ENCODE peak calls at places on chromosomes 1 and 21, in seven cellular contexts. One of them, this sample, is unnamed.
A peak's percentile ranks its signal among the peaks of the same experiment; 100 is the strongest.

GRCh38 chr1:246214708-246215504 is 292.2 kb downstream of the SMYD3 start:
- DNase-seq in AG10803: peak; percentile 88
- DNase-seq in right atrium auricular region: no peak
- DNase-seq in uterus: peak; percentile 59
- DNase-seq in esophagus squamous epithelium: no peak
- DNase-seq in DND-41: no peak
- DNase-seq in upper lobe of left lung: no peak
- DNase-seq in this sample: peak; percentile 88

GRCh38 chr1:10941891-10942541 is 70.4 kb upstream of the TARDBP start:
- DNase-seq in AG10803: peak; percentile 57
- DNase-seq in right atrium auricular region: no peak
- DNase-seq in uterus: peak; percentile 64
- DNase-seq in esophagus squamous epithelium: no peak
- DNase-seq in DND-41: peak; percentile 76
- DNase-seq in upper lobe of left lung: peak; percentile 86
- DNase-seq in this sample: peak; percentile 48

GRCh38 chr1:203328714-203329122 is 22.2 kb downstream of the FMOD start:
- DNase-seq in AG10803: no peak
- DNase-seq in right atrium auricular region: no peak
- DNase-seq in uterus: no peak
- DNase-seq in esophagus squamous epithelium: no peak
- DNase-seq in DND-41: no peak
- DNase-seq in upper lobe of left lung: no peak
- DNase-seq in this sample: no peak

GRCh38 chr1:179816196-179816960 is 61.2 kb downstream of the TOR1AIP2 start:
- DNase-seq in AG10803: no peak
- DNase-seq in right atrium auricular region: peak; percentile 70
- DNase-seq in uterus: peak; percentile 27
- DNase-seq in esophagus squamous epithelium: no peak
- DNase-seq in DND-41: no peak
- DNase-seq in upper lobe of left lung: peak; percentile 57
- DNase-seq in this sample: peak; percentile 44

GRCh38 chr1:1069061-1069710 is 4.9 kb downstream of the RNF223 start:
- DNase-seq in AG10803: no peak
- DNase-seq in right atrium auricular region: no peak
- DNase-seq in uterus: peak; percentile 32
- DNase-seq in esophagus squamous epithelium: no peak
- DNase-seq in DND-41: no peak
- DNase-seq in upper lobe of left lung: peak; percentile 98
- DNase-seq in this sample: peak; percentile 25

GRCh38 chr1:233448290-233448689 is 120.8 kb downstream of the MAP3K21 start:
- DNase-seq in AG10803: no peak
- DNase-seq in right atrium auricular region: no peak
- DNase-seq in uterus: no peak
- DNase-seq in esophagus squamous epithelium: no peak
- DNase-seq in DND-41: no peak
- DNase-seq in upper lobe of left lung: no peak
- DNase-seq in this sample: no peak

GRCh38 chr1:152761609-152762213 is 3.9 kb downstream of the KPRP start:
- DNase-seq in AG10803: no peak
- DNase-seq in right atrium auricular region: no peak
- DNase-seq in uterus: no peak
- DNase-seq in esophagus squamous epithelium: no peak
- DNase-seq in DND-41: no peak
- DNase-seq in upper lobe of left lung: no peak
- DNase-seq in this sample: no peak

GRCh38 chr1:14733053-14733778 is 134.7 kb downstream of the KAZN start:
- DNase-seq in AG10803: peak; percentile 17
- DNase-seq in right atrium auricular region: no peak
- DNase-seq in uterus: no peak
- DNase-seq in esophagus squamous epithelium: no peak
- DNase-seq in DND-41: no peak
- DNase-seq in upper lobe of left lung: no peak
- DNase-seq in this sample: peak; percentile 44

GRCh38 chr1:92832537-92833160 is 809 bp downstream of the RPL5 start:
- DNase-seq in AG10803: peak; percentile 37
- DNase-seq in right atrium auricular region: no peak
- DNase-seq in uterus: no peak
- DNase-seq in esophagus squamous epithelium: no peak
- DNase-seq in DND-41: no peak
- DNase-seq in upper lobe of left lung: no peak
- DNase-seq in this sample: peak; percentile 49

GRCh38 chr1:209607102-209607794 is 23.7 kb downstream of the CAMK1G start:
- DNase-seq in AG10803: peak; percentile 24
- DNase-seq in right atrium auricular region: no peak
- DNase-seq in uterus: no peak
- DNase-seq in esophagus squamous epithelium: no peak
- DNase-seq in DND-41: no peak
- DNase-seq in upper lobe of left lung: no peak
- DNase-seq in this sample: peak; percentile 49

GRCh38 chr21:16533692-16534407 is 804.1 kb downstream of the USP25 start:
- DNase-seq in AG10803: no peak
- DNase-seq in right atrium auricular region: no peak
- DNase-seq in uterus: no peak
- DNase-seq in esophagus squamous epithelium: no peak
- DNase-seq in DND-41: no peak
- DNase-seq in upper lobe of left lung: no peak
- DNase-seq in this sample: no peak

GRCh38 chr1:62358974-62359373 is 39.7 kb upstream of the KANK4 start:
- DNase-seq in AG10803: no peak
- DNase-seq in right atrium auricular region: no peak
- DNase-seq in uterus: no peak
- DNase-seq in esophagus squamous epithelium: no peak
- DNase-seq in DND-41: no peak
- DNase-seq in upper lobe of left lung: no peak
- DNase-seq in this sample: no peak

GRCh38 chr1:182674346-182675246 is 9.8 kb downstream of the RGS8 start:
- DNase-seq in AG10803: peak; percentile 46
- DNase-seq in right atrium auricular region: peak; percentile 67
- DNase-seq in uterus: no peak
- DNase-seq in esophagus squamous epithelium: no peak
- DNase-seq in DND-41: no peak
- DNase-seq in upper lobe of left lung: no peak
- DNase-seq in this sample: peak; percentile 54

GRCh38 chr1:53543130-53543770 is 84.1 kb downstream of the DMRTB1 start:
- DNase-seq in AG10803: peak; percentile 18
- DNase-seq in right atrium auricular region: no peak
- DNase-seq in uterus: no peak
- DNase-seq in esophagus squamous epithelium: no peak
- DNase-seq in DND-41: no peak
- DNase-seq in upper lobe of left lung: no peak
- DNase-seq in this sample: no peak

GRCh38 chr1:3609016-3609768 is 2.1 kb downstream of the MEGF6 start:
- DNase-seq in AG10803: no peak
- DNase-seq in right atrium auricular region: no peak
- DNase-seq in uterus: no peak
- DNase-seq in esophagus squamous epithelium: no peak
- DNase-seq in DND-41: no peak
- DNase-seq in upper lobe of left lung: peak; percentile 78
- DNase-seq in this sample: no peak

GRCh38 chr1:3606779-3607702 is 4.3 kb downstream of the MEGF6 start:
- DNase-seq in AG10803: no peak
- DNase-seq in right atrium auricular region: no peak
- DNase-seq in uterus: no peak
- DNase-seq in esophagus squamous epithelium: no peak
- DNase-seq in DND-41: no peak
- DNase-seq in upper lobe of left lung: peak; percentile 63
- DNase-seq in this sample: no peak

GRCh38 chr1:3607703-3608065 is 3.6 kb downstream of the MEGF6 start:
- DNase-seq in AG10803: no peak
- DNase-seq in right atrium auricular region: no peak
- DNase-seq in uterus: no peak
- DNase-seq in esophagus squamous epithelium: no peak
- DNase-seq in DND-41: no peak
- DNase-seq in upper lobe of left lung: peak; percentile 54
- DNase-seq in this sample: no peak

GRCh38 chr1:3609769-3610157 is 1.5 kb downstream of the MEGF6 start:
- DNase-seq in AG10803: no peak
- DNase-seq in right atrium auricular region: no peak
- DNase-seq in uterus: no peak
- DNase-seq in esophagus squamous epithelium: no peak
- DNase-seq in DND-41: no peak
- DNase-seq in upper lobe of left lung: peak; percentile 58
- DNase-seq in this sample: no peak

GRCh38 chr1:3608154-3608553 is 3.2 kb downstream of the MEGF6 start:
- DNase-seq in AG10803: no peak
- DNase-seq in right atrium auricular region: no peak
- DNase-seq in uterus: no peak
- DNase-seq in esophagus squamous epithelium: no peak
- DNase-seq in DND-41: no peak
- DNase-seq in upper lobe of left lung: no peak
- DNase-seq in this sample: no peak
- TF ChIP-seq CTCF in AG10803: no peak
- TF ChIP-seq CTCF in right atrium auricular region: no peak
- TF ChIP-seq CTCF in uterus: no peak
- TF ChIP-seq CTCF in esophagus squamous epithelium: no peak
- TF ChIP-seq CTCF in DND-41: no peak
- TF ChIP-seq CTCF in upper lobe of left lung: no peak
- TF ChIP-seq CTCF in this sample: no peak

GRCh38 chr1:224623310-224623714 is 7.2 kb downstream of the CNIH3 start:
- DNase-seq in AG10803: peak; percentile 68
- DNase-seq in right atrium auricular region: no peak
- DNase-seq in uterus: no peak
- DNase-seq in esophagus squamous epithelium: no peak
- DNase-seq in DND-41: peak; percentile 32
- DNase-seq in upper lobe of left lung: no peak
- DNase-seq in this sample: no peak
- H3K4me3 ChIP-seq in AG10803: no peak overlapping the region
- H3K4me3 ChIP-seq in right atrium auricular region: no peak overlapping the region
- H3K4me3 ChIP-seq in uterus: no peak overlapping the region
- H3K4me3 ChIP-seq in esophagus squamous epithelium: no peak overlapping the region
- H3K4me3 ChIP-seq in DND-41: no peak overlapping the region
- H3K4me3 ChIP-seq in upper lobe of left lung: no peak overlapping the region
- H3K4me3 ChIP-seq in this sample: no peak overlapping the region

DNA sequence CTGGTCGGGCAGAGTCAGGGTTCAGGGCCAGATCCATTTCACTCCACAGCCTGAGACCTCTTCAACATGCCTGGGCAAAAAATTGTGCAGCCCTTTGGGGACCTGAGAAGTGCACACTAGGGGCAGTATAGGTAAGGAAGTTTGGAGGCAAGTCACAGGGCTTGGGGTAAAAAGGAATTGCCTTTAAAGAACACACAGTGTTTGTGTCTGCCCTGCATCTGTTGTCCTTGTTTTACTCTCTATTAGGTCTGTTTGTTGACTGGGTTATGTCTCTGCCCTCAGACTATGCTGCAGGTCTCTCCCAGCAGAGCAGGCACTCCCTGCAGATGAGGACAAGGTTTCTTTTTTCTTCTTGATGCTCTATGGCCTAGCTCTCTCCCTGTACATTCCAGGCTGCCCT is 22.0 kb downstream of the LDLRAD2 start:
- DNase-seq in AG10803: no peak
- DNase-seq in right atrium auricular region: no peak
- DNase-seq in uterus: no peak
- DNase-seq in esophagus squamous epithelium: no peak
- DNase-seq in DND-41: no peak
- DNase-seq in upper lobe of left lung: no peak
- DNase-seq in this sample: no peak
- TF ChIP-seq CTCF in AG10803: no peak
- TF ChIP-seq CTCF in right atrium auricular region: no peak
- TF ChIP-seq CTCF in uterus: no peak
- TF ChIP-seq CTCF in esophagus squamous epithelium: no peak
- TF ChIP-seq CTCF in DND-41: no peak
- TF ChIP-seq CTCF in upper lobe of left lung: no peak
- TF ChIP-seq CTCF in this sample: no peak

DNA sequence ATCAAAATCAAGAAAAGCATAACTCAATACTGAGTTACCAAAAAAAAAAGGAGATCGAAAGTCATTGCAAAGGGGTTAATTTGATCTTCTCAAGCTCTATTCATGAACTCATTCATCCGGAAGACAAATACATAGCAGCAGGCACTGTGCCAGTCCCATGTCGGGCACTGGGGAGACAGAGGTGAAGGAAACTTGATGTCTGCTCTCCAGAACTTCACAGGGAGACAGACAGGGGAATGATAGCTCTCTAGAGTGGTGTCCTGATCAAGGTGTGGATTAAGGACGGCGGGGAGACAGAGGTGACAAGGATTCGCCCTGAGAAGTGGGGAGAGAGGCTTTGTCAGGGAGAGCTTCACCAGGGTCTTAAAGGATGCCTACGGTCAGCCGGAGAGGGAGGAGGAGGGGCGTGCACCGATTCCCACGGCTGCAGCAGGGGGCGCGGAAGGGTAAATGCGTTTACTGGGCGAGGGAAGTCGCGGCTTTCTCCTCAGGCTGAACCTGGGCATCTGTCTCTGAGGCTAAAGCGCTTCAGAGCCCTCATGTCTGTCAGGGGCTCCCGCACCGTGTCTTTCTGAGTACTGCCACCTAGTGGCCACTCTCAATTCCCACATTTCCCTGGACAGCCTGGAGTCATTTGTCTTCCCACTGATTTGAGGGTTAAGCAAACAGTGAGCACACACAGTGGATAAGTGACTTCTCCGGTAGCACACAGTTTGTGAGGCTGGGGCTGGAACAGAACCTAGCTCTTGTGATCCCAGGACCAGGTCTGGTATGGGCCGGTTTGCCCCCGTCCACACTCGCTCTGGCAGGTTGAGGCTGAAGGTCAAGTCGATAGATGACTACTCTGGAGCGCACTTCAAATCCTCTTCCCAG is 152.8 kb downstream of the TENT5C start:
- DNase-seq in AG10803: peak; percentile 78
- DNase-seq in right atrium auricular region: peak; percentile 86
- DNase-seq in uterus: peak; percentile 78
- DNase-seq in esophagus squamous epithelium: no peak
- DNase-seq in DND-41: peak; percentile 80
- DNase-seq in upper lobe of left lung: peak; percentile 75
- DNase-seq in this sample: peak; percentile 87
- H3K4me3 ChIP-seq in AG10803: peak overlapping the region; percentile 60
- H3K4me3 ChIP-seq in right atrium auricular region: peak overlapping the region; percentile 48
- H3K4me3 ChIP-seq in uterus: peak overlapping the region; percentile 13
- H3K4me3 ChIP-seq in esophagus squamous epithelium: peak overlapping the region; percentile 37
- H3K4me3 ChIP-seq in DND-41: no peak overlapping the region
- H3K4me3 ChIP-seq in upper lobe of left lung: peak overlapping the region; percentile 51
- H3K4me3 ChIP-seq in this sample: peak overlapping the region; percentile 66

GRCh38 chr21:33976082-33976979 is 60.7 kb upstream of the ATP5PO start:
- DNase-seq in AG10803: peak; percentile 94
- DNase-seq in right atrium auricular region: no peak
- DNase-seq in uterus: peak; percentile 46
- DNase-seq in esophagus squamous epithelium: no peak
- DNase-seq in DND-41: peak; percentile 93
- DNase-seq in upper lobe of left lung: no peak
- DNase-seq in this sample: peak; percentile 95

GRCh38 chr21:33974513-33975468 is 59.2 kb upstream of the ATP5PO start:
- DNase-seq in AG10803: no peak
- DNase-seq in right atrium auricular region: no peak
- DNase-seq in uterus: no peak
- DNase-seq in esophagus squamous epithelium: no peak
- DNase-seq in DND-41: no peak
- DNase-seq in upper lobe of left lung: no peak
- DNase-seq in this sample: no peak

GRCh38 chr21:33976980-33977720 is 61.5 kb upstream of the ATP5PO start:
- DNase-seq in AG10803: no peak
- DNase-seq in right atrium auricular region: no peak
- DNase-seq in uterus: no peak
- DNase-seq in esophagus squamous epithelium: no peak
- DNase-seq in DND-41: peak; percentile 39
- DNase-seq in upper lobe of left lung: no peak
- DNase-seq in this sample: peak; percentile 30

GRCh38 chr21:33977721-33978369 is 62.2 kb upstream of the ATP5PO start:
- DNase-seq in AG10803: no peak
- DNase-seq in right atrium auricular region: no peak
- DNase-seq in uterus: peak; percentile 5
- DNase-seq in esophagus squamous epithelium: no peak
- DNase-seq in DND-41: no peak
- DNase-seq in upper lobe of left lung: no peak
- DNase-seq in this sample: no peak

GRCh38 chr21:33975548-33976081 is 60.0 kb upstream of the ATP5PO start:
- DNase-seq in AG10803: peak; percentile 20
- DNase-seq in right atrium auricular region: no peak
- DNase-seq in uterus: no peak
- DNase-seq in esophagus squamous epithelium: no peak
- DNase-seq in DND-41: peak; percentile 80
- DNase-seq in upper lobe of left lung: no peak
- DNase-seq in this sample: peak; percentile 13
- TF ChIP-seq CTCF in AG10803: no peak
- TF ChIP-seq CTCF in right atrium auricular region: no peak
- TF ChIP-seq CTCF in uterus: no peak
- TF ChIP-seq CTCF in esophagus squamous epithelium: no peak
- TF ChIP-seq CTCF in DND-41: no peak
- TF ChIP-seq CTCF in upper lobe of left lung: no peak
- TF ChIP-seq CTCF in this sample: no peak